ENCODE peak calls at places on chromosomes 16 and 17, in six cellular contexts. H is IMR-90, D is stomach, W is breast epithelium, R is testis, T is esophagus squamous epithelium. C is an unnamed sample.

GRCh38 chr16:81723098-81723723 is 55.9 kb upstream of the PLCG2 start:
- DNase-seq in W (no peak), H (peak; percentile 80), D (no peak), R (peak; percentile 57), T (no peak), C (peak; percentile 35)

GRCh38 chr17:55334285-55334684 is 69.5 kb downstream of the HLF start:
- DNase-seq in W (no peak), R (no peak), H (no peak), D (no peak), T (no peak), C (no peak)

GRCh38 chr16:46695937-46696336 is 6.5 kb downstream of the ORC6 start:
- DNase-seq in H (no peak), D (no peak), R (no peak), T (no peak), W (no peak), C (no peak)

GRCh38 chr16:19709381-19710136 is 8.5 kb downstream of the KNOP1 start:
- DNase-seq in D (no peak), W (no peak), T (no peak), H (no peak), R (no peak), C (no peak)

GRCh38 chr17:4948166-4948996 is at the start of gene PFN1:
- DNase-seq in H (peak; percentile 91), W (peak; percentile 92), T (peak; percentile 80), D (peak; percentile 92), R (peak; percentile 93), C (peak; percentile 92)

GRCh38 chr16:88398874-88399178 is 16.1 kb downstream of the ZNF469 start:
- DNase-seq in R (no peak), T (no peak), W (no peak), H (no peak), D (no peak), C (no peak)

GRCh38 chr17:75151893-75152292 is 2.4 kb downstream of the JPT1 start:
- DNase-seq in D (no peak), H (peak; percentile 52), R (no peak), T (no peak), W (no peak), C (no peak)

GRCh38 chr16:26765087-26765486 is 301.6 kb upstream of the C16orf82 start:
- DNase-seq in T (no peak), H (no peak), D (no peak), R (no peak), W (no peak), C (no peak)

GRCh38 chr17:8060274-8060673 is 21.4 kb downstream of the ALOX15B start:
- DNase-seq in D (peak; percentile 64), T (no peak), R (peak; percentile 80), W (peak; percentile 64), H (peak; percentile 65), C (peak; percentile 51)

GRCh38 chr17:48555616-48556533 is 11.0 kb upstream of the HOXB2 start:
- DNase-seq in T (no peak), W (no peak), H (peak; percentile 63), D (no peak), R (no peak), C (no peak)

GRCh38 chr17:77465358-77466041 is 324.7 kb downstream of the SEC14L1 start:
- DNase-seq in D (peak; percentile 62), H (peak; percentile 77), T (peak; percentile 73), R (peak; percentile 61), W (no peak), C (peak; percentile 49)

GRCh38 chr17:42720996-42721583 is 23.8 kb downstream of the EZH1 start:
- DNase-seq in H (peak; percentile 71), T (no peak), W (no peak), R (no peak), D (no peak), C (no peak)

GRCh38 chr16:50038756-50039529 is 13.9 kb downstream of the CNEP1R1 start:
- DNase-seq in W (no peak), D (peak; percentile 31), H (no peak), R (peak; percentile 61), T (no peak), C (peak; percentile 8)

DNA sequence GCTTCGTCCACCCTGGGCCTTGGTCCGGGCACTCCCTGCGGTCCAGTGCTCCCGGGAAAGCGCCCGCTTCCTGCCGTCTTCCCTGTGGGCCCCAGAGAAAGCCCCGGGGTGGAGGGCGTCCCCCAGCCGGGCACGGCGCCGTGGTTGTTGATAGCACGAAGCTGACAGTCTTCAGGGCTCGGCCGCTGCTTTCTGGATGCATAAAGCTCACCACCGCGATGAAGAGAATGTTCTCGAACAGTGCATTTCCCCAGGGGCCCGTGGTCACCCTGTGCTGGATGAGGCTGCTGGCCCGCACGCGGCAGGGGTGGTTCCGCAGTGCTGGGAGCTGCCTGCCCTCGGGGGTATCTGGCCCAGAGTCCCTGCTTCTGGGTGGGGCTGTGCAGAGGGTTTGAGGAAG is 53.2 kb downstream of the BAHCC1 start:
- DNase-seq in T (no peak), D (no peak), H (no peak), W (no peak), R (no peak), C (no peak)
- TF ChIP-seq POLR2A in T (no peak), D (no peak), H (no peak), W (no peak), R (no peak), C (no peak)

GRCh38 chr17:1493291-1493980 is 950 bp upstream of the MYO1C start:
- DNase-seq in W (no peak), R (no peak), T (no peak), D (peak; percentile 53), H (no peak), C (no peak)

GRCh38 chr17:1492249-1493206 is at the start of gene MYO1C:
- DNase-seq in H (no peak), T (no peak), W (no peak), D (no peak), R (no peak), C (peak; percentile 86)

GRCh38 chr17:1491406-1492248 is 859 bp downstream of the MYO1C start:
- DNase-seq in D (peak; percentile 78), R (peak; percentile 52), H (no peak), T (no peak), W (peak; percentile 37), C (peak; percentile 66)

GRCh38 chr17:1488826-1489275 is 3.6 kb downstream of the MYO1C start:
- DNase-seq in R (no peak), T (no peak), H (no peak), D (no peak), W (no peak), C (no peak)

DNA sequence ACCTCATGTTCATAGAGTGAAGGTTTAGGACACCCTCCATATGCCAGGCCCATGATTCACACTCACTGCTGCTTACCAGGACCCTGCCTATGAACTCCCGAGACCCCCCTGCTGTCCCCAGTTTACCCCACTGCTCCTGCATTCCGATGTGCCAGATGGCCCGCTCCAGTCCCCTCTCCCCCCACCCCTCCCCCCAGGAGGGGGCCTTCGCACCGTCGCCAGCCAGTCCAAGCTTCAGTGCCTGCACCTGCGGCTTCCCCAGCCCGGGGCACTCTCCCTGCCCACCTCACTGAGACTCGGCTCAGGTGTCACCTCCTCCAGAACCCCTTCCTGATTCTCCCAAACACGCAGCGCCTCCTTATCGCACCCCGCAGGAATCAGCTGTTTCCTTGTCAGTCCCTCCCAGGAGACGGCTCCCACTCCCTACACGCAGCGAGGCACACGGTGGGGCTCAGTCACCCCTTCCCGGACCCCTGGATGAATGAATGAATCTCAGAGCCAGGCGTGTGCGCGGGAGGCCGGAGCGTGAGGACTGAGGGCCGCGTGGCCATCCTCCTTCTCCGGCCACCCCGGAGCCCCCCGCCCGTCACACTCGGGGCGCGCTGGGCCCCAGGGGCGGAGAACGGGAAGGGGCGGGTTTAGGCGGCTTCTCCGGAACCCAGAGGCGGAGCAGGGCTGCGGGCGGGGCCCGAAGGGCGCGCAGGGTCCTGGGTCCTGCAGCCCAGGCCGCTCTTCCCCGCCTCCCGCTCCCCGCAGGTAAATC is 1.7 kb downstream of the MYO1C start:
- DNase-seq in H (no peak), D (peak; percentile 68), T (no peak), W (no peak), R (peak; percentile 54), C (peak; percentile 63)
- H3K4me1 ChIP-seq in H (peaks cover 23% of the 10 kb centered on the region), D (peaks cover 92% of the 10 kb centered on the region), T (peaks cover 55% of the 10 kb centered on the region), W (peaks cover 21% of the 10 kb centered on the region), R (peaks cover 40% of the 10 kb centered on the region), C (peaks cover 74% of the 10 kb centered on the region)

GRCh38 chr16:71645450-71645849 is 19.5 kb downstream of the MARVELD3 start:
- DNase-seq in R (no peak), T (no peak), H (peak; percentile 38), W (no peak), D (no peak), C (no peak)

GRCh38 chr16:71648162-71648561 is 22.2 kb downstream of the MARVELD3 start:
- DNase-seq in T (no peak), R (no peak), W (no peak), H (no peak), D (no peak), C (no peak)

GRCh38 chr16:71647391-71647790 is 21.4 kb downstream of the MARVELD3 start:
- DNase-seq in D (no peak), R (no peak), W (no peak), T (no peak), H (no peak), C (no peak)

DNA sequence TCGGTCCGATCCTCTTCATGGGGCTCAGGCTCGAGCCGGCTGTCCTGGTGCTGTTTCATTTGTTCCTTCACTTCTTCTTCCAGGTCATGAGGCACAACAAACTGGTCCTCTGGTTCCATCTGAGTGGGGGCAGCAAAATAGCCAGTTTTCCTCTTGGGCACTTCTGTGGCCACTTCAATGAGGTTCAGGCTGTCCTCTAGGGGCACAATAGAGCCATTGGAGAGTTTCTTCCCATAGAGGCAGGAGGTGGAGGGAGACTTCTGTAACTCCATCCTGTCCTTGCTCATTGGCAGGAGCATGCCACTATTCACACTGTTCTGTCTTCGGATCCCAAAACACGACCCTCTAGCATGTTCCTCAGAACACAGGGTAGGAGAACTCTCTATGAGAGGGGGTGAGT is 22.9 kb downstream of the MARVELD3 start:
- DNase-seq in D (no peak), H (no peak), R (no peak), T (no peak), W (no peak), C (no peak)
- TF ChIP-seq POLR2A in D (no peak), H (no peak), R (no peak), T (no peak), W (no peak), C (no peak)

DNA sequence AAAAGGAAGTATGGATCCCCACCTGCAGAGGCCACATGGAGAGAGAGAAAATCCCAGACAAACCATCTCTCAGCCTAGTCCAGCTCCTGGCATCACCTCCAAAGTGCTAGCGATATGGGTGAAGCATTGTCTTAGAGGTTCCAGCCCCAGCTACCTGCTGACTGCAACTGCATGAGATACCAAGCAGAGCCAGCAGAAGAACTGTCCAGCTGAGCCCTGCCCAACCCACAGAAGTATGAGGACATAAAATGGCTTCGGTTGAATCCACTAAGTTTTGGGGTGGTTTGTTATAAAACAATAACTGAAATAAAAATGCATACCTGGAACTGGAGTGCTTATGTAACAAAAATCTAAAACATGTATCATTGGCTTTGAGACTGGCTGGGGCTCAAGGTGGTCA is 20.4 kb upstream of the SLFN5 start:
- DNase-seq in T (no peak), W (no peak), D (no peak), H (no peak), R (no peak), C (no peak)
- H3K4me1 ChIP-seq in T (no peaks in the 10 kb centered on the region), W (no peaks in the 10 kb centered on the region), D (no peaks in the 10 kb centered on the region), H (no peaks in the 10 kb centered on the region), R (no peaks in the 10 kb centered on the region), C (no peaks in the 10 kb centered on the region)